ENCODE peak calls at places on chromosomes 12 and 14, in seven cellular contexts. E is K562; T is SK-MEL-5; Q is NCI-H526 treated with DMSO at 0.1 percent for 48 hours; I is stimulated activated CD4-positive, alpha-beta T cell treated with anti-CD3 and anti-CD28 coated beads, Interleukin-1b, Interleukin-23, amount 100 ng/mL, for 1 hour; Z is GM03348; K is NCI-H1092 treated with DMSO at 0.1 percent for 48 hours. H is an unnamed sample.

GRCh38 chr12:77232045-77232444 is 166.7 kb upstream of the E2F7 start:
- DNase-seq in E (no peak), T (no peak), Q (no peak), I (no peak), Z (peak; percentile 62), K (no peak), H (peak; percentile 48)

GRCh38 chr12:50112456-50113218 is 601 bp downstream of the COX14 start:
- DNase-seq in E (peak; percentile 79), T (peak; percentile 56), Q (no peak), I (no peak), Z (peak; percentile 63), K (peak; percentile 73), H (peak; percentile 70)

GRCh38 chr12:115866909-115867525 is 410.5 kb downstream of the MED13L start:
- DNase-seq in E (no peak), T (no peak), Q (no peak), I (no peak), Z (no peak), K (no peak), H (no peak)

GRCh38 chr14:74866708-74867389 is 9.1 kb downstream of the PROX2 start:
- DNase-seq in E (no peak), T (no peak), Q (no peak), I (no peak), Z (no peak), K (no peak), H (no peak)

GRCh38 chr14:24430682-24431568 is 1.2 kb downstream of the KHNYN start:
- DNase-seq in E (peak; percentile 52), T (no peak), Q (no peak), I (peak; percentile 52), Z (peak; percentile 64), K (no peak), H (peak; percentile 43)

GRCh38 chr12:75205556-75205955 is 4.1 kb downstream of the KCNC2 start:
- DNase-seq in E (no peak), T (peak; percentile 56), Q (no peak), I (no peak), Z (no peak), K (no peak), H (no peak)

GRCh38 chr12:120115692-120116442 is 686 bp downstream of the RAB35 start:
- DNase-seq in E (peak; percentile 76), T (peak; percentile 53), Q (no peak), I (no peak), Z (no peak), K (no peak), H (no peak)

GRCh38 chr12:112685321-112685720 is 106.2 kb upstream of the RPH3A start:
- DNase-seq in E (no peak), T (no peak), Q (no peak), I (no peak), Z (no peak), K (no peak), H (no peak)

GRCh38 chr12:110704750-110705149 is 15.8 kb upstream of the HVCN1 start:
- DNase-seq in E (no peak), T (no peak), Q (peak; percentile 7), I (no peak), Z (no peak), K (peak; percentile 4), H (no peak)

GRCh38 chr12:6195665-6196535 is 4.3 kb upstream of the CD9 start:
- DNase-seq in E (peak; percentile 73), T (peak; percentile 92), Q (peak; percentile 53), I (peak; percentile 67), Z (peak; percentile 94), K (peak; percentile 40), H (peak; percentile 95)

GRCh38 chr12:96210376-96211055 is 16.3 kb downstream of the ELK3 start:
- DNase-seq in E (no peak), T (no peak), Q (no peak), I (peak; percentile 21), Z (no peak), K (no peak), H (no peak)

GRCh38 chr12:109433618-109434017 is 43.5 kb downstream of the KCTD10 start:
- DNase-seq in E (peak; percentile 18), T (peak; percentile 22), Q (no peak), I (no peak), Z (no peak), K (no peak), H (no peak)

GRCh38 chr12:30696486-30696885 is 817 bp upstream of the IPO8 start:
- DNase-seq in E (no peak), T (no peak), Q (no peak), I (no peak), Z (no peak), K (no peak), H (no peak)

GRCh38 chr12:89343127-89343526 is 9.2 kb downstream of the DUSP6 start:
- DNase-seq in E (no peak), T (no peak), Q (no peak), I (no peak), Z (peak; percentile 11), K (no peak), H (peak; percentile 16)

GRCh38 chr12:6936642-6937480 is 6.8 kb upstream of the RNU7-1 start:
- DNase-seq in E (no peak), T (no peak), Q (no peak), I (no peak), Z (no peak), K (no peak), H (no peak)

GRCh38 chr14:91753501-91754128 is 21.7 kb upstream of the CATSPERB start:
- DNase-seq in E (no peak), T (no peak), Q (peak; percentile 80), I (no peak), Z (no peak), K (peak; percentile 1), H (peak; percentile 18)

GRCh38 chr12:68913682-68914081 is 19.3 kb downstream of the CPM start:
- DNase-seq in E (no peak), T (no peak), Q (no peak), I (no peak), Z (no peak), K (no peak), H (no peak)

GRCh38 chr14:40312296-40312695 is 880.1 kb upstream of the FBXO33 start:
- DNase-seq in E (no peak), T (no peak), Q (no peak), I (no peak), Z (no peak), K (no peak), H (no peak)

GRCh38 chr12:69555461-69555860 is 29.8 kb upstream of the CCT2 start:
- DNase-seq in E (no peak), T (peak; percentile 13), Q (no peak), I (no peak), Z (peak; percentile 79), K (no peak), H (peak; percentile 86)

GRCh38 chr14:27243360-27243759 is 645.5 kb upstream of the NOVA1 start:
- DNase-seq in E (no peak), T (no peak), Q (no peak), I (no peak), Z (no peak), K (no peak), H (no peak)

GRCh38 chr12:31594681-31595080 is 3.7 kb upstream of the DENND5B start:
- DNase-seq in E (no peak), T (no peak), Q (no peak), I (no peak), Z (peak; percentile 51), K (no peak), H (peak; percentile 69)

GRCh38 chr14:89600950-89601826 is 184.2 kb upstream of the FOXN3 start:
- DNase-seq in E (no peak), T (no peak), Q (no peak), I (no peak), Z (peak; percentile 45), K (no peak), H (peak; percentile 19)

GRCh38 chr12:109967383-109968031 is 28.7 kb downstream of the GIT2 start:
- DNase-seq in E (no peak), T (no peak), Q (no peak), I (no peak), Z (no peak), K (no peak), H (no peak)